ENCODE peak calls at places on chromosomes 2 and 18, in five cellular contexts. J is K562; D is CD8-positive, alpha-beta T cell; K is thoracic aorta; X is uterus. E is an unnamed sample.

GRCh38 chr2:43445248-43445647 is 150.6 kb downstream of the THADA start:
- DNase-seq in J (no peak), D (no peak), K (no peak), X (no peak), E (no peak)

GRCh38 chr2:149648282-149649030 is 60.9 kb upstream of the MMADHC start:
- DNase-seq in J (no peak), D (no peak), K (no peak), X (peak), E (no peak)

GRCh38 chr2:212958757-212959295 is 192.6 kb downstream of the IKZF2 start:
- DNase-seq in J (no peak), D (no peak), K (no peak), X (no peak), E (no peak)

GRCh38 chr18:67551146-67551545 is 34.6 kb upstream of the DSEL start:
- DNase-seq in J (no peak), D (no peak), K (no peak), X (no peak), E (no peak)

GRCh38 chr2:85971369-85971768 is 82.6 kb upstream of the ST3GAL5 start:
- DNase-seq in J (no peak), D (no peak), K (no peak), X (no peak), E (no peak)

GRCh38 chr2:106575955-106576354 is 88.8 kb downstream of the CD8B2 start:
- DNase-seq in J (no peak), D (no peak), K (no peak), X (peak), E (no peak)

GRCh38 chr18:38796762-38797161 is 1231.2 kb upstream of the CELF4 start:
- DNase-seq in J (no peak), D (no peak), K (no peak), X (no peak), E (no peak)

GRCh38 chr18:26482567-26482966 is 65.8 kb downstream of the KCTD1 start:
- DNase-seq in J (no peak), D (no peak), K (no peak), X (no peak), E (no peak)

GRCh38 chr2:138184428-138184827 is 220.2 kb downstream of the HNMT start:
- DNase-seq in J (no peak), D (no peak), K (no peak), X (no peak), E (no peak)

GRCh38 chr2:62472321-62472720 is 33.7 kb downstream of the TMEM17 start:
- DNase-seq in J (no peak), D (no peak), K (no peak), X (no peak), E (no peak)

GRCh38 chr2:31736695-31737454 is 156.1 kb upstream of the SRD5A2 start:
- DNase-seq in J (no peak), D (no peak), K (no peak), X (no peak), E (no peak)

GRCh38 chr2:148752977-148753376 is 108.4 kb downstream of the EPC2 start:
- DNase-seq in J (no peak), D (no peak), K (no peak), X (no peak), E (no peak)

GRCh38 chr2:128427356-128427755 is 108.7 kb upstream of the HS6ST1 start:
- DNase-seq in J (no peak), D (no peak), K (no peak), X (no peak), E (no peak)

GRCh38 chr2:193861557-193861956 is 1666.8 kb upstream of the TMEFF2 start:
- DNase-seq in J (no peak), D (no peak), K (no peak), X (no peak), E (no peak)

GRCh38 chr18:36534154-36534688 is 236.7 kb downstream of the FHOD3 start:
- DNase-seq in J (no peak), D (no peak), K (no peak), X (no peak), E (no peak)

GRCh38 chr2:171432206-171432968 is 1.4 kb downstream of the METTL8 start:
- DNase-seq in J (no peak), D (no peak), K (no peak), X (no peak), E (no peak)

GRCh38 chr2:128686498-128686861 is 367.8 kb upstream of the HS6ST1 start:
- DNase-seq in J (no peak), D (no peak), K (no peak), X (no peak), E (no peak)

GRCh38 chr2:107588960-107589542 is 237.6 kb upstream of the RGPD4 start:
- DNase-seq in J (no peak), D (no peak), K (no peak), X (no peak), E (no peak)

GRCh38 chr2:229731916-229732315 is 17.6 kb upstream of the DNER start:
- DNase-seq in J (no peak), D (no peak), K (no peak), X (no peak), E (no peak)

GRCh38 chr2:134468776-134469175 is 214.9 kb downstream of the MGAT5 start:
- DNase-seq in J (no peak), D (no peak), K (no peak), X (no peak), E (no peak)

GRCh38 chr2:239951825-239952224 is 73.3 kb downstream of the NDUFA10 start:
- DNase-seq in J (no peak), D (no peak), K (no peak), X (no peak), E (no peak)

GRCh38 chr2:106037922-106038321 is 156.2 kb downstream of the UXS1 start:
- DNase-seq in J (no peak), D (no peak), K (no peak), X (no peak), E (no peak)

GRCh38 chr18:35983818-35984217 is 11.3 kb downstream of the RMP24 start:
- DNase-seq in J (no peak), D (no peak), K (no peak), X (no peak), E (no peak)

GRCh38 chr2:221402072-221402471 is 170.0 kb downstream of the EPHA4 start:
- DNase-seq in J (no peak), D (no peak), K (no peak), X (no peak), E (no peak)

GRCh38 chr18:10057808-10058791 is 144.3 kb downstream of the VAPA start:
- DNase-seq in J (no peak), D (no peak), K (no peak), X (peak), E (no peak)
- H3K27ac ChIP-seq in J (no peak), D (no peak), K (peak), X (peak), E (peak)

DNA sequence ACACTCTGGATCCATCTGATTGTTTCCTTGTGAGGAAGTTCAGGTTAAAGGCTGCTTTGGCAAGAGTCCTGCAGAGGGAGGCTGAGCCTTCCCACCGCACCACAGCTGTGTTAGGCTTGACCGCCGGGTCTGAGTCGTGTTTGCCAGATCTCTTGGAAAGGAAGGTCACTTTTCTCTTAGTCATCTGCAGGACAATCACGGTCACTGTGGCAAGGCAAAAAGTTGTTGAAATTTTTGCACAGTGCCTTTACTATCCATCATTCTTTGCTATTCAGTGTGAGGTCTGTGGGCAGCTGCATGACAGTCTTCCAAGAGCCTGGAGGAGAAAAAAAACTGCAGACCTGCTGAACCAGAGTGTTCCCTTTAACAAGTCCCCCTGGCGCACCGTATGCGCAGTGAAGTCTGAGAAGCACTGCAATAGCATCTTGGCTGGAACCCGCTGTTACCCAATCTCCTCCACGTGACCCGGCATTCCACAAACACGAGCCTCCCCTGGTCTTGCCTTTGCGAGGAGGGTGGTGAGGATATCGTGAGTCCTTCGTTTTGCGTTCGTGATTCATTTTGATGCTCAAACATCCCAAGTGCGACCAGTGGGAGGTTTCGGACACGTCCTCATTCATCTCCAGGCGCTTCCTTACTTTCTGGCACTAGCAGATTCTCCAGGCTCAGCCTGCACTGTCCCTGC is 23.0 kb downstream of the BIN1 start:
- DNase-seq in J (no peak), D (no peak), K (peak), X (peak), E (peak)
- H3K27ac ChIP-seq in J (no peak), D (peak), K (no peak), X (peak), E (peak)

GRCh38 chr2:55123851-55124269 is 73.6 kb upstream of the RTN4 start:
- DNase-seq in J (no peak), D (no peak), K (no peak), X (no peak), E (no peak)
- H3K27ac ChIP-seq in J (no peak), D (no peak), K (no peak), X (no peak), E (peak)

GRCh38 chr2:72953528-72953927 is 36.2 kb downstream of the EMX1 start:
- DNase-seq in J (no peak), D (no peak), K (no peak), X (no peak), E (no peak)
- H3K27ac ChIP-seq in J (no peak), D (no peak), K (no peak), X (no peak), E (no peak)

GRCh38 chr2:108612153-108612513 is 77.9 kb downstream of the LIMS1 start:
- DNase-seq in J (no peak), D (no peak), K (no peak), X (no peak), E (no peak)
- H3K27ac ChIP-seq in J (peak), D (peak), K (no peak), X (peak), E (no peak)

GRCh38 chr2:181376442-181376841 is 80.7 kb upstream of the ITGA4 start:
- DNase-seq in J (no peak), D (no peak), K (no peak), X (no peak), E (no peak)
- H3K27ac ChIP-seq in J (no peak), D (no peak), K (no peak), X (no peak), E (no peak)

GRCh38 chr2:181203412-181203811 is 223.0 kb downstream of the UBE2E3 start:
- DNase-seq in J (no peak), D (no peak), K (no peak), X (no peak), E (no peak)

GRCh38 chr2:181196401-181196800 is 216.0 kb downstream of the UBE2E3 start:
- DNase-seq in J (no peak), D (no peak), K (no peak), X (no peak), E (no peak)

GRCh38 chr2:181197140-181197760 is 216.8 kb downstream of the UBE2E3 start:
- DNase-seq in J (no peak), D (no peak), K (no peak), X (no peak), E (no peak)

GRCh38 chr2:181193550-181193949 is 213.1 kb downstream of the UBE2E3 start:
- DNase-seq in J (no peak), D (no peak), K (no peak), X (no peak), E (no peak)

DNA sequence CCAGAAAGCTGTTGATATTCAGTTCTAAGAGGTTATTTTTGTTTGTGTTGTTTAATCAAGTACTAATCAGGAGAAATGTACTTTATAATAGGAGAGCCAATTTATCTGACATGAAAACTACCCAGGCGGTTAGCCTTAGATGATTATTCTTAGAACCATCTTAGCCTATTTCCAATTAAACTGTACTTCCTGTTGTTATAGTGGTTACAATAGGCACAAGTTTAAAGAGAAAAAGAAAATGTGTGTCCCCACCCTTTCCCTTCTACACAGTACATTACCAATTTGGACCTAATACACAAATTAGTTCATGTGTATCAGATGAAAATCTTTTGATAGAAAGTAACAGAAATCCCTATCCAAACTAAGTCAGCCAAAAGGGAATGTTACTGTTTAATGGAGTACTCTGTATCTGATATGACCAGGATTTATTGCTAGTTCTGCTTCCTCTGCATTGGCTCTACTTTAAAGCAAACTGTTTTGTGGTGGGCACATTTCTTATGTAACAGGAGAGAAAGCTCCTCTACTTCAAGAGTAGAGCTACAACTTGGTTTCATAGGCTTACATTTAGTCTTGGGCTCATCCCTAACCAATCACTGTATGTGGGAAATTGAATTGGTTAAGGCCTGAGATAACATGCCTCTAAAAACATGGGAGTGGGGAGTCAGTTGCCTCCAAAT is 217.9 kb downstream of the UBE2E3 start:
- DNase-seq in J (no peak), D (no peak), K (no peak), X (no peak), E (no peak)
- H3K27ac ChIP-seq in J (no peak), D (no peak), K (no peak), X (no peak), E (no peak)

DNA sequence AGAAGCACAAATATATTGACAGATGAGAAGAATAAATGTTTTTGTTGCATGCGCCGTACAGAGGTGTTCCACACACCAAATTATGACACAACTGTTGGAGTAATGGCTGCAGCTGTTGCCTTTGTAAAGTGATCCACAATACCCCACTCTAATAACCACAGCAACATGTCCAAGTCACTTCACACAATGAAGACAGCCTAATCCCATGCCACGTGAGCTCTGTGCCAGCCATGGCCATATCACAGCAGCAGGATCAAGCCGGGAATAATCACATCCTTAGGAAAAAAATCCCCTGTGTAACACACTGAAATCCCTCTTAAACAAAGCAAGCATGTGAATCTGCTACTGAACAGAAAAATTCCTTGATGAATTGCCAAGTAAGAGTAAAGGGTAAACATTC is 179.5 kb upstream of the PARD3B start:
- DNase-seq in J (no peak), D (no peak), K (no peak), X (no peak), E (no peak)
- H3K27ac ChIP-seq in J (no peak), D (no peak), K (no peak), X (no peak), E (peak)

E was measured in caudate nucleus.